ENCODE peak calls at places on chromosomes 3 and 15, in nine cellular contexts. C is neuronal stem cell, X is BJ, E is stomach, Z is adipocyte, H is colonic mucosa, F is AG04450, Q is AG10803, G is endothelial cell of umbilical vein. I is an unnamed sample.

GRCh38 chr3:139287557-139287956 is 56.3 kb upstream of the MRPS22 start:
- DNase-seq in C (no peak), X (no peak), E (no peak), Z (no peak), H (no peak), F (no peak), Q (no peak), G (no peak), I (no peak)

GRCh38 chr15:93348711-93349110 is 259.7 kb upstream of the RGMA start:
- DNase-seq in C (peak; percentile 82), X (no peak), E (no peak), Z (no peak), H (no peak), F (no peak), Q (no peak), G (no peak), I (no peak)

GRCh38 chr15:81155375-81156218 is 21.5 kb downstream of the CFAP161 start:
- DNase-seq in C (no peak), X (no peak), E (peak; percentile 36), Z (peak; percentile 94), H (no peak), F (peak; percentile 46), Q (peak; percentile 83), G (peak; percentile 41), I (peak; percentile 84)

GRCh38 chr3:137035631-137036030 is 77.8 kb downstream of the IL20RB start:
- DNase-seq in C (no peak), X (no peak), E (no peak), Z (peak; percentile 19), H (no peak), F (no peak), Q (no peak), G (peak; percentile 12), I (peak; percentile 22)

GRCh38 chr3:36909181-36909580 is 35.7 kb downstream of the TRANK1 start:
- DNase-seq in C (no peak), X (no peak), E (no peak), Z (no peak), H (no peak), F (no peak), Q (no peak), G (no peak), I (no peak)

GRCh38 chr3:80688814-80689213 is 921.0 kb upstream of the ROBO1 start:
- DNase-seq in C (no peak), X (no peak), E (no peak), Z (peak; percentile 69), H (no peak), F (no peak), Q (no peak), G (peak; percentile 65), I (peak; percentile 10)

GRCh38 chr3:46492890-46493547 is 4.8 kb upstream of the RTP3 start:
- DNase-seq in C (no peak), X (no peak), E (no peak), Z (no peak), H (no peak), F (no peak), Q (no peak), G (no peak), I (no peak)

GRCh38 chr15:83200162-83200561 is 7.5 kb downstream of the HDGFL3 start:
- DNase-seq in C (no peak), X (peak; percentile 12), E (no peak), Z (peak; percentile 51), H (no peak), F (no peak), Q (peak; percentile 61), G (no peak), I (no peak)

GRCh38 chr15:88637841-88638625 is 783 bp upstream of the ISG20 start:
- DNase-seq in C (no peak), X (no peak), E (no peak), Z (no peak), H (no peak), F (no peak), Q (peak; percentile 44), G (no peak), I (no peak)

GRCh38 chr15:76973362-76973743 is 21.6 kb upstream of the PSTPIP1 start:
- DNase-seq in C (peak; percentile 63), X (no peak), E (no peak), Z (peak; percentile 25), H (no peak), F (no peak), Q (peak; percentile 30), G (peak; percentile 56), I (peak; percentile 30)

GRCh38 chr3:170750478-170750830 is 119.5 kb downstream of the RPL22L1 start:
- DNase-seq in C (no peak), X (no peak), E (no peak), Z (no peak), H (no peak), F (no peak), Q (no peak), G (no peak), I (no peak)

GRCh38 chr3:194711913-194712312 is 26.2 kb downstream of the FAM43A start:
- DNase-seq in C (no peak), X (peak; percentile 90), E (no peak), Z (peak; percentile 92), H (no peak), F (peak; percentile 68), Q (peak; percentile 85), G (peak; percentile 97), I (peak; percentile 82)

GRCh38 chr3:153349138-153349499 is 187.1 kb downstream of the RAP2B start:
- DNase-seq in C (no peak), X (no peak), E (no peak), Z (no peak), H (no peak), F (no peak), Q (no peak), G (no peak), I (no peak)

GRCh38 chr15:78370013-78370412 is 29.9 kb downstream of the CRABP1 start:
- DNase-seq in C (no peak), X (no peak), E (no peak), Z (no peak), H (no peak), F (no peak), Q (no peak), G (no peak), I (no peak)

GRCh38 chr3:144859057-144859626 is 887.5 kb downstream of the DIPK2A start:
- DNase-seq in C (no peak), X (no peak), E (no peak), Z (no peak), H (no peak), F (no peak), Q (no peak), G (no peak), I (no peak)

GRCh38 chr3:105173972-105174371 is 192.7 kb upstream of the ALCAM start:
- DNase-seq in C (no peak), X (no peak), E (no peak), Z (no peak), H (no peak), F (no peak), Q (no peak), G (no peak), I (no peak)

DNA sequence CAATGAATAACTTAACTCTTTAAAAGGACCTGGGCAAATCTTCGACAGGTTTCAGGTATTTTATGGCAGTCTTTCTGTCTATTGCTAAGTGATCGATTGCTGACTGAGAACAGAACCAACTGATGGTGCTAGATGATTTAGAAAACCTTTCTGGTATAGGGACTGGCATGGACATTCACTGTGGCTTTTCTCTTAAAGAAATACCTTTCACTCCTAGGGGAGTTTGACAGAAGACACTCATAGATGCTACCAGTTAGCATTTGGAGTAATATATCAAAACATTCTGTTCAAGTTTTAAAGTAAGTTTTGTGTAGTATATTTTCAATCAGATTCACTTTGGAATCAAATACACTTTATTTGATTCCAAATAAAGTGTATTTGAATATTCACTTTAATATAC is 692 bp downstream of the PPARG start:
- DNase-seq in C (no peak), X (no peak), E (no peak), Z (no peak), H (no peak), F (no peak), Q (no peak), G (no peak), I (no peak)
- H3K4me3 ChIP-seq in C (no peak overlapping the region), X (no peak overlapping the region), E (peak overlapping the region; percentile 76), Z (peak overlapping the region; percentile 90), H (peak overlapping the region; percentile 83), F (peak overlapping the region; percentile 26), Q (no peak overlapping the region), G (no peak overlapping the region), I (peak overlapping the region; percentile 70)

GRCh38 chr15:56126409-56126808 is 117.3 kb downstream of the RFX7 start:
- DNase-seq in C (no peak), X (no peak), E (no peak), Z (no peak), H (no peak), F (no peak), Q (no peak), G (no peak), I (no peak)
- H3K4me3 ChIP-seq in C (no peak overlapping the region), X (no peak overlapping the region), E (no peak overlapping the region), Z (peak overlapping the region; percentile 2), H (no peak overlapping the region), F (no peak overlapping the region), Q (no peak overlapping the region), G (no peak overlapping the region), I (no peak overlapping the region)

DNA sequence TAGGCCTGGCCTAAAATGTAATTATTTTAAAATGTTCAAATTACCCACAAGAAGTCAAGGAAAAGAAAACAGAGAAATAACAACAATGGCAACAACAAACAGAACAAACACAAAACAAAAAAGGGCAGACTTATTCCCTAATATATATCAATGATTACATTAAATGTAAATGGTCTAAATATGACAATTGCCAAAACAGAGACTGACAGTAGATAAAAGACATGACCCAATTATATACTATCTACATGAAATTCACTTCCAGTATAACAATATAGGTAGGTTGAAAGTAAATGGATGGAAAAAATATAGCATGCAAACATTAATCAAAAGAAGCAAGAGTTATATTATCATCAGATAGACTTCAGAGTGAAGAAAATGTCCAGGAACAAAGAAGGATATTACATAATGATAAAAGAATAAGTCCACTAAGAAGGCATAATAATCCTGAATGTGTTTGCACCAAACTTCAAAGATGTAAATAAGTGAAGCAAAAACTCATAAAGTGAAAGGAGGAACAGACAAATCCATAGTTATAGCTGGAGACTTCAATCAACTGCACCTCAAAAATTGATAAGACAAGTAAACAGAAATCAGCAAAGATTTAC is 6.5 kb downstream of the SEC22C start:
- DNase-seq in C (no peak), X (no peak), E (no peak), Z (no peak), H (no peak), F (no peak), Q (no peak), G (no peak), I (no peak)
- H3K4me3 ChIP-seq in C (no peak overlapping the region), X (no peak overlapping the region), E (no peak overlapping the region), Z (no peak overlapping the region), H (no peak overlapping the region), F (no peak overlapping the region), Q (no peak overlapping the region), G (no peak overlapping the region), I (no peak overlapping the region)

GRCh38 chr3:27252646-27253045 is 116.5 kb downstream of the NEK10 start:
- DNase-seq in C (no peak), X (no peak), E (no peak), Z (no peak), H (no peak), F (no peak), Q (peak; percentile 5), G (no peak), I (no peak)

GRCh38 chr3:27254896-27255295 is 114.3 kb downstream of the NEK10 start:
- DNase-seq in C (no peak), X (no peak), E (no peak), Z (no peak), H (no peak), F (no peak), Q (no peak), G (no peak), I (no peak)

GRCh38 chr3:27253391-27253790 is 115.8 kb downstream of the NEK10 start:
- DNase-seq in C (no peak), X (no peak), E (no peak), Z (no peak), H (no peak), F (no peak), Q (no peak), G (no peak), I (no peak)

GRCh38 chr3:27253831-27254230 is 115.4 kb downstream of the NEK10 start:
- DNase-seq in C (peak; percentile 12), X (no peak), E (peak; percentile 26), Z (peak; percentile 71), H (peak; percentile 66), F (no peak), Q (peak; percentile 52), G (peak; percentile 46), I (peak; percentile 45)
- H3K4me3 ChIP-seq in C (no peak overlapping the region), X (no peak overlapping the region), E (no peak overlapping the region), Z (no peak overlapping the region), H (no peak overlapping the region), F (no peak overlapping the region), Q (no peak overlapping the region), G (no peak overlapping the region), I (no peak overlapping the region)

I was measured in fibroblast of mammary gland.